ENCODE peak calls at places on chromosomes 4 and X, in six cellular contexts. G, N, Z, E, C and T are unnamed samples.

GRCh38 chr4:6887591-6888371 is 21.8 kb upstream of the TBC1D14 start:
- DNase-seq in G (no peak), N (no peak), Z (no peak), E (no peak), C (no peak), T (no peak)

GRCh38 chrX:150752124-150752523 is 58.9 kb downstream of the MTMR1 start:
- DNase-seq in G (no peak), N (no peak), Z (no peak), E (no peak), C (no peak), T (no peak)

GRCh38 chr4:6674500-6675149 is 19.1 kb upstream of the S100P start:
- DNase-seq in G (no peak), N (peak; percentile 66), Z (no peak), E (peak; percentile 53), C (no peak), T (peak; percentile 18)

GRCh38 chrX:2383735-2384134 is 117.0 kb downstream of the DHRSX start:
- DNase-seq in G (no peak), N (peak; percentile 41), Z (no peak), E (no peak), C (no peak), T (no peak)

GRCh38 chr4:119659576-119659975 is 31.0 kb upstream of the PDE5A start:
- DNase-seq in G (no peak), N (peak; percentile 32), Z (peak; percentile 35), E (no peak), C (no peak), T (no peak)

GRCh38 chr4:76591992-76592391 is 157.0 kb downstream of the SHROOM3 start:
- DNase-seq in G (no peak), N (no peak), Z (no peak), E (no peak), C (no peak), T (no peak)

GRCh38 chrX:44400588-44400987 is 57.1 kb upstream of the EFHC2 start:
- DNase-seq in G (no peak), N (peak; percentile 24), Z (no peak), E (no peak), C (no peak), T (no peak)

GRCh38 chr4:188463909-188464308 is 324.7 kb downstream of the TRIML1 start:
- DNase-seq in G (no peak), N (no peak), Z (no peak), E (no peak), C (no peak), T (no peak)

GRCh38 chr4:159278399-159278798 is 175.5 kb downstream of the RAPGEF2 start:
- DNase-seq in G (no peak), N (no peak), Z (no peak), E (no peak), C (no peak), T (no peak)

GRCh38 chr4:173057442-173057841 is 111.2 kb upstream of the GALNT7 start:
- DNase-seq in G (no peak), N (no peak), Z (peak; percentile 34), E (no peak), C (no peak), T (no peak)

GRCh38 chr4:140286503-140286902 is 86.9 kb upstream of the SCOC start:
- DNase-seq in G (no peak), N (no peak), Z (no peak), E (no peak), C (no peak), T (no peak)

GRCh38 chrX:17860811-17861495 is at the start of gene RAI2:
- DNase-seq in G (peak; percentile 60), N (no peak), Z (no peak), E (no peak), C (peak; percentile 74), T (peak; percentile 26)

GRCh38 chrX:46978341-46979291 is 66.4 kb downstream of the JADE3 start:
- DNase-seq in G (peak; percentile 24), N (peak; percentile 89), Z (peak; percentile 18), E (peak; percentile 35), C (peak; percentile 69), T (peak; percentile 53)

GRCh38 chr4:1012031-1012739 is 759 bp downstream of the FGFRL1 start:
- DNase-seq in G (no peak), N (peak; percentile 37), Z (no peak), E (peak; percentile 11), C (peak; percentile 77), T (no peak)

GRCh38 chr4:72109959-72110497 is 78.2 kb downstream of the NPFFR2 start:
- DNase-seq in G (no peak), N (no peak), Z (no peak), E (no peak), C (no peak), T (no peak)

GRCh38 chr4:6609415-6610079 is 30.9 kb upstream of the MRFAP1 start:
- DNase-seq in G (no peak), N (no peak), Z (no peak), E (no peak), C (no peak), T (no peak)

GRCh38 chrX:107601759-107602158 is 26.6 kb upstream of the PRPS1 start:
- DNase-seq in G (no peak), N (no peak), Z (no peak), E (no peak), C (no peak), T (no peak)

GRCh38 chrX:9171841-9172240 is 137.9 kb upstream of the FAM9B start:
- DNase-seq in G (no peak), N (peak; percentile 65), Z (no peak), E (no peak), C (no peak), T (no peak)

GRCh38 chr4:46908148-46908547 is 897 bp downstream of the COX7B2 start:
- DNase-seq in G (no peak), N (no peak), Z (no peak), E (no peak), C (no peak), T (no peak)

GRCh38 chr4:8908206-8908893 is 36.7 kb upstream of the HMX1 start:
- DNase-seq in G (peak; percentile 8), N (no peak), Z (no peak), E (no peak), C (peak; percentile 39), T (no peak)

GRCh38 chrX:44898411-44899221 is 25.6 kb downstream of the KDM6A start:
- DNase-seq in G (no peak), N (no peak), Z (peak; percentile 19), E (no peak), C (no peak), T (no peak)

GRCh38 chr4:171676555-171677215 is 136.5 kb upstream of the GALNTL6 start:
- DNase-seq in G (no peak), N (no peak), Z (no peak), E (no peak), C (no peak), T (no peak)

GRCh38 chr4:158906073-158906472 is 137.2 kb downstream of the FNIP2 start:
- DNase-seq in G (no peak), N (no peak), Z (no peak), E (no peak), C (no peak), T (no peak)

GRCh38 chr4:73662709-73663546 is 42.7 kb upstream of the RASSF6 start:
- DNase-seq in G (no peak), N (peak; percentile 61), Z (peak; percentile 23), E (no peak), C (no peak), T (no peak)

GRCh38 chr4:75477201-75477600 is 37.0 kb downstream of the RCHY1 start:
- DNase-seq in G (no peak), N (no peak), Z (no peak), E (no peak), C (no peak), T (no peak)

GRCh38 chrX:7054219-7055206 is 93.0 kb upstream of the STS start:
- DNase-seq in G (no peak), N (no peak), Z (peak; percentile 8), E (no peak), C (no peak), T (no peak)

GRCh38 chrX:66676990-66677389 is 38.1 kb upstream of the EDA2R start:
- DNase-seq in G (no peak), N (no peak), Z (no peak), E (no peak), C (no peak), T (no peak)

GRCh38 chrX:153638041-153638371 is 9.0 kb upstream of the DUSP9 start:
- DNase-seq in G (no peak), N (no peak), Z (no peak), E (no peak), C (no peak), T (no peak)

GRCh38 chr4:48944252-48944651 is 37.7 kb upstream of the OCIAD2 start:
- DNase-seq in G (no peak), N (peak; percentile 41), Z (peak; percentile 23), E (no peak), C (no peak), T (no peak)

GRCh38 chr4:87523307-87523706 is 5.9 kb downstream of the SPARCL1 start:
- DNase-seq in G (no peak), N (no peak), Z (no peak), E (no peak), C (no peak), T (no peak)

GRCh38 chrX:153526801-153527599 is 9.6 kb downstream of the ATP2B3 start:
- DNase-seq in G (no peak), N (no peak), Z (no peak), E (no peak), C (no peak), T (no peak)

GRCh38 chr4:119692001-119692400 is 63.4 kb upstream of the PDE5A start:
- DNase-seq in G (no peak), N (no peak), Z (no peak), E (no peak), C (no peak), T (no peak)

GRCh38 chr4:184100297-184100885 is 117.3 kb downstream of the ENPP6 start:
- DNase-seq in G (peak; percentile 44), N (peak; percentile 14), Z (no peak), E (no peak), C (peak; percentile 76), T (peak; percentile 55)

GRCh38 chr4:138267835-138268234 is 25.7 kb upstream of the SLC7A11 start:
- DNase-seq in G (no peak), N (no peak), Z (no peak), E (no peak), C (no peak), T (no peak)